ENCODE peak calls at places on chromosomes 1 and 21, in ten cellular contexts. S is OCI-M1; L is anterior cingulate cortex; P is stimulated activated CD4-positive, alpha-beta T cell treated with anti-CD3 and anti-CD28 coated beads, Interleukin-1b, Interleukin-23, amount 100 ng/mL, for 4 hours; H is stimulated activated CD8-positive, alpha-beta memory T cell treated with anti-CD3 and anti-CD28 coated beads, Interleukin-7, amount 100 ng/mL, for 24 hours; X is activated CD4-positive, alpha-beta memory T cell treated with anti-CD3 and anti-CD28 coated beads, Interleukin-2, amount 10 ng/mL, durations not matched to agents 7 days and 5 days; I is choroid plexus epithelial cell; Y is effector memory CD8-positive, alpha-beta T cell; A is NCI-H774; K is GM19239. Z is an unnamed sample.

GRCh38 chr1:213171711-213172110 is 120.7 kb downstream of the RPS6KC1 start:
- DNase-seq in S (no peak), L (no peak), P (no peak), H (no peak), X (no peak), I (peak), Y (no peak), A (no peak), K (no peak), Z (no peak)

GRCh38 chr1:7652551-7653098 is 118.5 kb upstream of the VAMP3 start:
- DNase-seq in S (no peak), L (no peak), P (no peak), H (no peak), X (no peak), I (no peak), Y (no peak), A (no peak), K (no peak), Z (no peak)

GRCh38 chr1:198118136-198118535 is 38.7 kb upstream of the NEK7 start:
- DNase-seq in S (no peak), L (no peak), P (no peak), H (no peak), X (no peak), I (peak), Y (no peak), A (no peak), K (no peak), Z (no peak)

GRCh38 chr1:184635347-184636155 is 119.1 kb downstream of the EDEM3 start:
- DNase-seq in S (no peak), L (no peak), P (no peak), H (no peak), X (no peak), I (no peak), Y (no peak), A (no peak), K (no peak), Z (peak)

GRCh38 chr1:208107415-208107814 is 136.8 kb downstream of the PLXNA2 start:
- DNase-seq in S (no peak), L (no peak), P (no peak), H (no peak), X (no peak), I (no peak), Y (no peak), A (no peak), K (no peak), Z (no peak)

GRCh38 chr1:185929759-185930158 is 195.6 kb downstream of the HMCN1 start:
- DNase-seq in S (no peak), L (no peak), P (no peak), H (no peak), X (no peak), I (peak), Y (no peak), A (no peak), K (no peak), Z (no peak)

GRCh38 chr1:19688041-19688842 is 23.6 kb downstream of the HTR6 start:
- DNase-seq in S (no peak), L (no peak), P (no peak), H (no peak), X (peak), I (no peak), Y (peak), A (no peak), K (no peak), Z (no peak)

GRCh38 chr21:38726482-38726881 is 79.2 kb upstream of the ETS2 start:
- DNase-seq in S (no peak), L (no peak), P (no peak), H (no peak), X (no peak), I (no peak), Y (no peak), A (no peak), K (no peak), Z (no peak)

GRCh38 chr1:77888429-77889239 is at the start of gene NEXN:
- DNase-seq in S (peak), L (no peak), P (peak), H (no peak), X (no peak), I (peak), Y (no peak), A (no peak), K (peak), Z (peak)

GRCh38 chr1:29211086-29212030 is 19.4 kb downstream of the MECR start:
- DNase-seq in S (no peak), L (no peak), P (no peak), H (no peak), X (no peak), I (no peak), Y (no peak), A (peak), K (no peak), Z (no peak)

GRCh38 chr1:217272385-217272784 is 358.5 kb downstream of the GPATCH2 start:
- DNase-seq in S (no peak), L (no peak), P (no peak), H (no peak), X (no peak), I (peak), Y (no peak), A (no peak), K (no peak), Z (no peak)

GRCh38 chr1:167156466-167156865 is 62.6 kb downstream of the STYXL2 start:
- DNase-seq in S (no peak), L (no peak), P (no peak), H (no peak), X (no peak), I (no peak), Y (no peak), A (no peak), K (no peak), Z (no peak)

GRCh38 chr1:8856689-8857412 is 21.6 kb downstream of the ENO1 start:
- DNase-seq in S (no peak), L (no peak), P (no peak), H (no peak), X (no peak), I (no peak), Y (no peak), A (no peak), K (no peak), Z (no peak)

GRCh38 chr1:234326493-234327366 is 46.5 kb upstream of the COA6 start:
- DNase-seq in S (peak), L (peak), P (peak), H (peak), X (peak), I (peak), Y (peak), A (peak), K (peak), Z (peak)

GRCh38 chr1:99728494-99729235 is 37.8 kb downstream of the FRRS1 start:
- DNase-seq in S (peak), L (no peak), P (no peak), H (no peak), X (no peak), I (peak), Y (no peak), A (no peak), K (no peak), Z (no peak)

GRCh38 chr1:110390096-110390495 is 730 bp downstream of the SLC16A4 start:
- DNase-seq in S (no peak), L (no peak), P (no peak), H (no peak), X (no peak), I (peak), Y (no peak), A (no peak), K (no peak), Z (no peak)

GRCh38 chr1:207050428-207050767 is 610 bp downstream of the YOD1 start:
- DNase-seq in S (no peak), L (no peak), P (no peak), H (no peak), X (no peak), I (peak), Y (no peak), A (no peak), K (no peak), Z (no peak)

GRCh38 chr1:220726634-220727033 is 21.5 kb upstream of the MTARC2 start:
- DNase-seq in S (peak), L (no peak), P (no peak), H (no peak), X (no peak), I (no peak), Y (no peak), A (no peak), K (no peak), Z (no peak)

GRCh38 chr1:15100369-15101111 is 53.0 kb upstream of the TMEM51 start:
- DNase-seq in S (peak), L (no peak), P (peak), H (peak), X (peak), I (peak), Y (peak), A (peak), K (peak), Z (peak)

GRCh38 chr1:236469466-236469865 is 54.3 kb upstream of the LGALS8 start:
- DNase-seq in S (no peak), L (no peak), P (no peak), H (no peak), X (no peak), I (no peak), Y (no peak), A (no peak), K (no peak), Z (no peak)

GRCh38 chr21:14259669-14260458 is 43.9 kb downstream of the RBM11 start:
- DNase-seq in S (peak), L (no peak), P (no peak), H (no peak), X (no peak), I (peak), Y (no peak), A (peak), K (no peak), Z (peak)

GRCh38 chr1:29974345-29974744 is 738.0 kb downstream of the PTPRU start:
- DNase-seq in S (no peak), L (no peak), P (no peak), H (no peak), X (no peak), I (peak), Y (no peak), A (no peak), K (no peak), Z (no peak)

GRCh38 chr1:150528997-150529396 is 13.4 kb downstream of the FALEC start:
- DNase-seq in S (no peak), L (no peak), P (no peak), H (no peak), X (no peak), I (peak), Y (no peak), A (peak), K (no peak), Z (no peak)

GRCh38 chr1:98147280-98147679 is 226.4 kb upstream of the DPYD start:
- DNase-seq in S (no peak), L (no peak), P (no peak), H (no peak), X (no peak), I (peak), Y (no peak), A (no peak), K (no peak), Z (no peak)

GRCh38 chr1:155107309-155108283 is 20.1 kb upstream of the EFNA1 start:
- DNase-seq in S (no peak), L (no peak), P (no peak), H (no peak), X (no peak), I (no peak), Y (no peak), A (no peak), K (no peak), Z (no peak)

GRCh38 chr1:224447251-224447650 is 12.7 kb upstream of the WDR26 start:
- DNase-seq in S (no peak), L (no peak), P (no peak), H (no peak), X (no peak), I (peak), Y (no peak), A (no peak), K (no peak), Z (peak)

GRCh38 chr1:147389532-147390184 is 147.2 kb downstream of the CHD1L start:
- DNase-seq in S (peak), L (no peak), P (no peak), H (no peak), X (no peak), I (peak), Y (no peak), A (peak), K (peak), Z (peak)

GRCh38 chr21:33152228-33153130 is 77.3 kb upstream of the IFNAR2 start:
- DNase-seq in S (no peak), L (no peak), P (no peak), H (no peak), X (no peak), I (no peak), Y (no peak), A (no peak), K (no peak), Z (no peak)

GRCh38 chr1:17016317-17016661 is 4.6 kb upstream of the ATP13A2 start:
- DNase-seq in S (no peak), L (no peak), P (no peak), H (no peak), X (no peak), I (peak), Y (no peak), A (no peak), K (no peak), Z (no peak)

GRCh38 chr21:30468912-30469812 is 11.0 kb downstream of the KRTAP19-1 start:
- DNase-seq in S (no peak), L (no peak), P (no peak), H (no peak), X (no peak), I (no peak), Y (no peak), A (no peak), K (no peak), Z (no peak)

GRCh38 chr1:42201986-42202385 is 37.4 kb upstream of the GUCA2A start:
- DNase-seq in S (no peak), L (no peak), P (no peak), H (no peak), X (no peak), I (no peak), Y (no peak), A (no peak), K (no peak), Z (no peak)

GRCh38 chr1:30615816-30616590 is 107.4 kb downstream of the MATN1 start:
- DNase-seq in S (no peak), L (no peak), P (no peak), H (no peak), X (no peak), I (no peak), Y (no peak), A (no peak), K (no peak), Z (no peak)

Z was measured in midbrain.